ENCODE peak calls at places on chromosomes 4 and X, in five cellular contexts. R, C, B, A and L are unnamed samples.

GRCh38 chrX:77693594-77693993 is 92.4 kb downstream of the ATRX start:
- DNase-seq in R (no peak), C (no peak), B (no peak), A (no peak), L (no peak)

GRCh38 chr4:30256105-30256828 is 463.9 kb upstream of the PCDH7 start:
- DNase-seq in R (no peak), C (no peak), B (no peak), A (no peak), L (peak)

GRCh38 chr4:21765810-21766407 is 182.7 kb downstream of the KCNIP4 start:
- DNase-seq in R (peak), C (no peak), B (no peak), A (peak), L (peak)

GRCh38 chrX:105703876-105704275 is 118.5 kb upstream of the NRK start:
- DNase-seq in R (no peak), C (no peak), B (no peak), A (no peak), L (no peak)

GRCh38 chrX:2464677-2465166 is 36.1 kb downstream of the DHRSX start:
- DNase-seq in R (peak), C (no peak), B (no peak), A (no peak), L (peak)

GRCh38 chr4:158538176-158538575 is 16.5 kb downstream of the RXFP1 start:
- DNase-seq in R (no peak), C (no peak), B (no peak), A (peak), L (no peak)

GRCh38 chr4:52246834-52247233 is 195.7 kb downstream of the SPATA18 start:
- DNase-seq in R (no peak), C (no peak), B (no peak), A (no peak), L (no peak)

GRCh38 chr4:1334579-1334895 is 12.5 kb upstream of the UVSSA start:
- DNase-seq in R (no peak), C (no peak), B (no peak), A (no peak), L (no peak)

GRCh38 chrX:107714196-107714811 is 61.3 kb downstream of the TSC22D3 start:
- DNase-seq in R (peak), C (no peak), B (no peak), A (peak), L (peak)

GRCh38 chrX:107715331-107716044 is 60.1 kb downstream of the TSC22D3 start:
- DNase-seq in R (no peak), C (no peak), B (no peak), A (peak), L (peak)

GRCh38 chrX:107712231-107713204 is 63.1 kb downstream of the TSC22D3 start:
- DNase-seq in R (peak), C (no peak), B (no peak), A (peak), L (no peak)

GRCh38 chrX:107711521-107712041 is 64.0 kb downstream of the TSC22D3 start:
- DNase-seq in R (no peak), C (no peak), B (no peak), A (peak), L (no peak)

GRCh38 chrX:107713205-107714195 is 62.1 kb downstream of the TSC22D3 start:
- DNase-seq in R (peak), C (no peak), B (peak), A (peak), L (no peak)
- H3K4me3 ChIP-seq in R (no peak), C (peak), B (peak), A (peak), L (no peak)

DNA sequence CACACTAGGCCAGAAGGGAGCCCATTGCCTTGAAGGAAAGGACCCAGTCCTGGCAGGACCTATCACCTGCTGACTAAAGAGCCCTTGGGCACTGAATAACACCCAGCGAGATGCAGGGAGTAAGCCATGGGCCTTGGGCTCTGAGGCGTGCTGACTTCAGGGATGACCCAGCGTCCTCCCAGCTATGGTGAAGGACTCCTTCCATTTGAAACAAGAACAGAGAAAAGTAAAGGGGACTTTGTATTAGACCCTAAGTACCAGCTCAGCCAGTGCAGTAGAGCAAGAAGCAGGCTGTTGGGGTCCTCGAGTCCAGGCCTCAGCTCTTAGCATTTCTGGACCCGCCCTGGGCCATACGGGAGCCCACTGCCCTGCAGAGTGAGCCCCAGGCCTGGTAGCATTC is 5.1 kb downstream of the ETDA start:
- DNase-seq in R (no peak), C (no peak), B (no peak), A (no peak), L (no peak)
- H3K4me3 ChIP-seq in R (no peak), C (no peak), B (no peak), A (no peak), L (no peak)

DNA sequence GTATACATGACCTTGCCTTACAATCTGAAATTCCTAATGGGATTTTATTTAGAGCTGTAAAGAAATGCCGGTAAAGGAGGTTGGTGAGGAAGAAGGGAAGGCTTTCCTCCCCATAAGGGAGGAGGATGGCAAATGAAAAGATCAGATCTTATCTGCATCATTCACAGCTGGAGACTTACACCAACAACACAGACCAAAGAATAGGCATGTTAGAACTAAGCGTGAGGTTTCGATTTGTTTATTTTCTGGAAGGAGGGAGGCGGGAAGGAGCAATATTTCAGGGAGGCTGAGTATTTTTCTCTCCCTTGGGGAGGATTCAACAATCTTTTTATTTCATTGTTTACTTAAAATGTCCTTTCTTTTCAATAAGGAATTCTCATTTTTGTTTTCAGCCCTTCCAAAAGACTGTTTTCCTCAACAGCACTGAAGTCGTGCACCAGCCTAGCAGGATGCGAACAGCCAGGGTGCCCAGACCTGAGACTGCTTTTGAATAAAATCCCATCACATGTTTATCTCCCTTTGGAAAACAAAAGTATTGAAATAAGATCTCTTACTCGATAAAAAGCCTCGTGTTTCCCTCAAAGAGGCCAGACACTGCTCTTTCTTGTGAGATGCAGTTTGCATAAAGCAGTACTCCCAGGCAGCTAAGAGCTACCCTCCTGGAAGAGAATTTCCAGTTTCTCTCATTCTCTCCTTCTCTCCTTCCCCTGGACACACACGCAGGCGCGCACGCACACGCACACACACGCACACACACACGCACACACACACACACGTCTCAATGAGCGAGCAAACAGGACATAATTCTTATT is 236.1 kb downstream of the MGST2 start:
- DNase-seq in R (no peak), C (no peak), B (no peak), A (peak), L (no peak)
- H3K4me3 ChIP-seq in R (no peak), C (peak), B (peak), A (peak), L (no peak)

GRCh38 chr4:139559692-139560091 is 3.7 kb upstream of the SETD7 start:
- DNase-seq in R (no peak), C (no peak), B (no peak), A (no peak), L (peak)

GRCh38 chr4:139557506-139558110 is 1.6 kb upstream of the SETD7 start:
- DNase-seq in R (peak), C (no peak), B (no peak), A (no peak), L (peak)

GRCh38 chr4:139558235-139559094 is 2.4 kb upstream of the SETD7 start:
- DNase-seq in R (no peak), C (no peak), B (no peak), A (no peak), L (peak)

GRCh38 chr4:139560396-139561084 is 4.5 kb upstream of the SETD7 start:
- DNase-seq in R (peak), C (no peak), B (peak), A (no peak), L (peak)

DNA sequence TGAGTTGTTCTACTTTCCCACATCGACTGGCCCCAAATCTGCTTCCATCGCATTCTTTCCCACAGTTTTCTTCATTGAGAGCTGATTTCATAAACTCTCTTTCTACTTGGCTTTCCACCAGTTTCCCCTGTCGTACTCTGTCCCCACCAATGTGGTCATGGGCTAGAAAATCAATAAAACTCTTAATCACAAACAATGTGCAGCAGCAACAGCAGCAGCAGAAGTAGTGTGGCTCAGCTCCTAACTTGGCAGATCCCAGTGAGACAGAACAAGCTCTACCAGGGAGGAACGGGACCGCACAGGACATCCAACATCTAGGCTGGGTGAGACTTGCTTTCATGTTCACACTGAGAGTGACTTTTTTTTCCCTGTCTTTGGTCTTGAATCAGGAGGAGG is 3.1 kb upstream of the SETD7 start:
- DNase-seq in R (no peak), C (no peak), B (no peak), A (no peak), L (peak)
- H3K4me3 ChIP-seq in R (no peak), C (no peak), B (no peak), A (no peak), L (no peak)